ENCODE peak calls at places on chromosomes 4 and X, in five cellular contexts. T, Q, C, U and P are unnamed samples.

GRCh38 chrX:138008280-138008679 is 442.4 kb downstream of the ZIC3 start:
- DNase-seq in T (peak), Q (no peak), C (no peak), U (no peak), P (no peak)

GRCh38 chr4:1209821-1210220 is 37.4 kb upstream of the SPON2 start:
- DNase-seq in T (peak), Q (no peak), C (no peak), U (peak), P (peak)

GRCh38 chrX:149497626-149498025 is 7.5 kb downstream of the IDS start:
- DNase-seq in T (no peak), Q (no peak), C (no peak), U (peak), P (no peak)

GRCh38 chr4:111639876-111640275 is 505.4 kb upstream of the FAM241A start:
- DNase-seq in T (no peak), Q (no peak), C (no peak), U (peak), P (peak)

GRCh38 chrX:78092296-78092695 is 11.8 kb upstream of the PGK1 start:
- DNase-seq in T (no peak), Q (peak), C (no peak), U (peak), P (peak)

GRCh38 chr4:145195167-145195952 is 15.0 kb upstream of the OTUD4 start:
- DNase-seq in T (no peak), Q (no peak), C (no peak), U (no peak), P (no peak)

GRCh38 chr4:5816851-5817375 is 76.0 kb downstream of the CRMP1 start:
- DNase-seq in T (no peak), Q (no peak), C (no peak), U (no peak), P (no peak)

GRCh38 chr4:26899991-26900390 is 39.4 kb downstream of the STIM2 start:
- DNase-seq in T (no peak), Q (no peak), C (no peak), U (no peak), P (peak)

GRCh38 chr4:152680988-152681731 is 1.4 kb upstream of the TMEM154 start:
- DNase-seq in T (no peak), Q (no peak), C (no peak), U (peak), P (peak)

DNA sequence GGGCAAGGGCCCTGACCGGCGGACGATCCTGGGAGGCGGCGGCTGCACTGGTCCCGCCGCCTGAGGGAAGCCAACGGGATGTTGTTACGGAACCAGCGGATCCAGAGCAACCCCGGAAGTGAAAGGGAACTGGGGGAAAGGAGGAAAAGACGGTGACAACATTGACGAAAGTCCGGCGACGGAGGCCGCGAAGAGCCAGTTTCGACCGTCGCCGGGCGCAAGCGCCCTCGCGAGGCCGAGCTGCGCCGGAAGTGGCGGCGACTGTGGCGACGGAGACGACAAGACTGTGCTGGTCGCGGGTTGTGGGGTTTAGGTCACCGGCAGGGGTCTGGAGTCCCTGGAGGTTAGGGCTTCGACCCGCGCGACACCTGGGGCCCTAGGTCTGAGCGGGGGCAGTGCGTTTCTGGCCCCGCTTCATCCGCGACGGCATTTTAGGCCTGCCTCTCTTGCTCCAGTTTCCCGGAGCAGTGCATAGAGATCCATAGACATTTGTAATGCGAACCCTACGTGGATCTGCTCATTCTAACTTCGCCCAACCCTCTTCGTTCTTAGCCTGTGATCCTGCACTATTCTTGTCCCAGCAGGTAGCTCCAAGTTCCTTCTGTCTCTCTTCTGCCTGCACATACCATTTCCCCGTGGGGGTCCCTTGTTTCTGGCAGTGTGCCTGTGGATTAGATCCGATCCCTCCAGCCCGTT is at the start of gene BOD1L1:
- DNase-seq in T (peak), Q (peak), C (peak), U (peak), P (peak)
- H4K91ac ChIP-seq in T (no peak), Q (no peak), C (peak), U (peak), P (peak)

GRCh38 chr4:143344011-143344410 is 7.3 kb downstream of the GAB1 start:
- DNase-seq in T (no peak), Q (no peak), C (no peak), U (no peak), P (no peak)
- H2BK5ac ChIP-seq in T (no peak), Q (no peak), C (no peak), U (no peak), P (no peak)

DNA sequence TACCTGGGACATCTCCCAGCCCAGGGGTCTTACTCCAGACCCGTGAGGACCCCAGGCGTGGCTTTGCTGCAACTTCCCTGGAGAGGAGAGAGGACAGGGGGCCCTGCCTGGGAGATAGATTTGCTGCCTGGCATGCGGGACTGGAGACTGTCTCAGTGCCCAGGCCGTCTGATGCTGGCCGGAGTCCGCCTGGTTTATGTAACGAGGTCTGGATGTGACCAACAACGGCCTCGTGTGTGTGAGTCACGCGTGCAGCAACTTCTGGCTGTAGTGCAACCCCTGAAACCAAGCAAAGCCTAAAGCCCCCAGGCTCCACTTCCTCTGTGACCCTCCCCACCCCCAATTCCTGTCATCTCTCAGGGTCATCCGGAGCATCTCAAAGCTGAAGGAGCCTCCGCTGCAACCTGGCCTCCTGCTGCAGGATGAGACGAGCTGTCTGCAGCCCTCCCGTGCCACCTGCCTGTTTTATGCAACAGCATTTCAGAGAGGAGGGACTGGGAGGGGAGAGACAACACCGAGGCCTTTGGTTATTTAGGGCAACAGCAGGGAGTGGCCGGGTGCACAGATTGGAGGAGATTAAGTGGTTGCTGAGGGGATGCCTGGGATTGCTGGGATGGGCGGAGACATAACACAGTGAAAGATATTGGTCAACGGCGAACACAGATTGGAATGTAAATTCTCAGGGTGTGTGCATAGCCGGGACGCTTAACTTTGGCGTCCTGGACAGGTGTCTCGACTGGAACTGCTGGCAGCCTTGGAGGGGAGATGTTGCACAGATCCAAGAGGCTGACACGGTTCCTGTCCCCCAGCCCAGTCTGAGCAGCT is 16.0 kb downstream of the XG start:
- DNase-seq in T (no peak), Q (peak), C (no peak), U (peak), P (peak)
- H4K91ac ChIP-seq in T (no peak), Q (no peak), C (peak), U (no peak), P (no peak)

DNA sequence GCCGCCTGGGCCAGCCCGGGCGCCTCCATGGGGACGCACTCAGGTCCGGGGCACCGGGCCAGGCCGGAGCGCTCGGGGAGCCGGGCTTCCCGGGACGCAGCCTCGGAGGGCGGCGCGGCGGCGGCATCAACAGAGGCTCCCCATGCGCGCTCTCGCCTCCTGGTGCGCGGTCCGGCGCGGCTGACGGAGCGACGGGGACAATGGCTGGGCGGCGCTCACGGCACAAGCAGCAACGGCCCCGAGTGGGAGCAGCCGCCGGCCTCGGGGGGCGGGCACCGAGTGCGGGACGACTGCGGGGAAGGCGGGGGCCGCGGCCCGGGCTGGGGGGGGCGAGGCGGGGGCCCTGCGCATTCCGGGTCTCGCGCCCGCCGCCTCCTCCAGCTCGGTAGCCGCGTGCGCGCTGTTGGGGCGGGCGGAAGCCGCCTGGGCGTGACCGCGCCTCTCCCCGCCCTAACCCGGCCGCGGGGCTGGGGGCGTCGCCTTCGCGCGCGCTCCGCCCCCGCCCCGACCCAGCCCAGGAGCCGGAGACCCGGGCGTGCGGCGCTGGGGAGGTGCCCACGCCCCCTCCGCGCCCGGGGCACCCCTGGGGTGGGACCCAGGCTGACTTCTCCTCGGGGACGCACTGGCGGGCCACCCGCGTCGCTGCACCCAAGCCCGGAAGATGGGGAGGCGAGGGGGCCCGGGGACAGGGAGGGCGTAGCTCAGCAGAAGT is at the start of gene PRKX:
- DNase-seq in T (no peak), Q (peak), C (no peak), U (peak), P (peak)
- H2BK5ac ChIP-seq in T (no peak), Q (no peak), C (no peak), U (no peak), P (peak)

GRCh38 chr4:83261307-83261706 is 23.3 kb downstream of the COQ2 start:
- DNase-seq in T (no peak), Q (no peak), C (no peak), U (no peak), P (no peak)

GRCh38 chr4:83255584-83255983 is 29.0 kb downstream of the COQ2 start:
- DNase-seq in T (no peak), Q (no peak), C (no peak), U (peak), P (peak)

GRCh38 chr4:83259586-83259985 is 25.0 kb downstream of the COQ2 start:
- DNase-seq in T (no peak), Q (no peak), C (no peak), U (no peak), P (no peak)

GRCh38 chr4:83258463-83258862 is 26.1 kb downstream of the COQ2 start:
- DNase-seq in T (no peak), Q (no peak), C (no peak), U (no peak), P (no peak)

GRCh38 chr4:83257811-83258210 is 26.8 kb downstream of the COQ2 start:
- DNase-seq in T (no peak), Q (no peak), C (no peak), U (no peak), P (no peak)
- H4K91ac ChIP-seq in T (no peak), Q (no peak), C (no peak), U (peak), P (peak)

GRCh38 chrX:53684415-53685192 is 1.9 kb downstream of the HUWE1 start:
- DNase-seq in T (no peak), Q (no peak), C (no peak), U (no peak), P (no peak)

GRCh38 chrX:53683556-53684414 is 2.7 kb downstream of the HUWE1 start:
- DNase-seq in T (peak), Q (peak), C (peak), U (peak), P (peak)

GRCh38 chrX:53688300-53688699 is 1.8 kb upstream of the HUWE1 start:
- DNase-seq in T (no peak), Q (no peak), C (no peak), U (no peak), P (no peak)

GRCh38 chrX:53686151-53686885 is at the start of gene HUWE1:
- DNase-seq in T (peak), Q (peak), C (peak), U (peak), P (peak)

GRCh38 chrX:53685711-53686110 is 808 bp downstream of the HUWE1 start:
- DNase-seq in T (no peak), Q (no peak), C (no peak), U (peak), P (no peak)
- H2BK5ac ChIP-seq in T (no peak), Q (no peak), C (no peak), U (peak), P (no peak)

GRCh38 chrX:139647597-139647996 is 60.4 kb downstream of the MCF2 start:
- DNase-seq in T (no peak), Q (no peak), C (no peak), U (no peak), P (no peak)
- H4K91ac ChIP-seq in T (no peak), Q (no peak), C (no peak), U (no peak), P (no peak)

DNA sequence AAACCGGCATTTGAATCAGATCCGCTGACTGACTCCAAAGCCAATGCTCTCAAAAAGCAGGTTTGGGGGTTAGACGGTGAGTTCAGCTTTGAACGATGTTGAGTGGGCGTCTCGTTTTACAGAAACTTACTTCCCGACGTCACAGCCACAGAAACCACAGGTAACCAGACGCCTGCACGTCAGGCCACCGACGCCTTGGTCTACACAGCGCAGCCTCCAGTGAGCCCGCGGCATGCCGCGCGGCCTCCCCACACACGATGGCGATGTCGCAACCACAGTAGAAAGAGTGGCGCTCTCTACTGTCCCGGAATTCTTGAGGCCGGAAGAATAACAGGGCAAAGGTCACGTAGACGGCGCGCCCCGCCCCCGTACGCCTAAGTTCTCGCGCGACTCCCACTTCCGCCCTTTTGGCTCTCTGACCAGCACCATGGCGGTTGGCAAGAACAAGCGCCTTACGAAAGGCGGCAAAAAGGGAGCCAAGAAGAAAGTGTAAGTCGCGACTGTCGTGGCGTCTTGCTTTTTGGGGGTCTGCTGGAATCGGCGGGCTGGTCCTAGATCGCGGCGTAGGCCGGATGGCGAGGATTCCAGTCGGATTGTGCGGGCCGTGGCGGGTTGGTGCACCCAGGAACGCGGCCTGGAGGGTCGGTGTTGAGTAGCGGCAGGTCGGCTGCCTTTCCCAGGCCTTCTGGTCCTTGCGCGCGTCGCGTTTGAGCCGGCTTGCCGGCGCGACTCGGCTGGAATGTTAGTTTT is at the start of gene RPS3A:
- DNase-seq in T (peak), Q (peak), C (peak), U (peak), P (peak)
- H2BK5ac ChIP-seq in T (peak), Q (peak), C (peak), U (peak), P (peak)

GRCh38 chr4:137608085-137608484 is 75.8 kb upstream of the PCDH18 start:
- DNase-seq in T (no peak), Q (no peak), C (no peak), U (no peak), P (peak)
- H4K91ac ChIP-seq in T (no peak), Q (no peak), C (no peak), U (peak), P (no peak)